ENCODE peak calls at places on chromosomes 3 and 15, in five cellular contexts. A, U, G, M and E are unnamed samples. For H3K36me3, the result is how much of the 10 kb centered on the place peaks cover.

GRCh38 chr15:71152542-71152941 is 37.3 kb downstream of the THSD4 start:
- DNase-seq in A (no peak), U (no peak), G (peak), M (no peak), E (no peak)

GRCh38 chr3:128497305-128498126 is 4.5 kb upstream of the GATA2 start:
- DNase-seq in A (peak), U (peak), G (peak), M (no peak), E (peak)

GRCh38 chr3:136209921-136210320 is 13.8 kb upstream of the MSL2 start:
- DNase-seq in A (no peak), U (no peak), G (no peak), M (no peak), E (no peak)

GRCh38 chr3:134378818-134379217 is 4.6 kb upstream of the AMOTL2 start:
- DNase-seq in A (peak), U (no peak), G (no peak), M (no peak), E (no peak)

GRCh38 chr3:152268501-152269422 is at the start of gene MBNL1:
- DNase-seq in A (peak), U (peak), G (peak), M (peak), E (peak)

GRCh38 chr15:92839696-92840095 is 60.4 kb upstream of the CHD2 start:
- DNase-seq in A (no peak), U (no peak), G (no peak), M (no peak), E (no peak)

GRCh38 chr3:11660242-11660641 is 16.5 kb upstream of the VGLL4 start:
- DNase-seq in A (no peak), U (no peak), G (no peak), M (no peak), E (peak)

GRCh38 chr3:168047190-168047795 is 48.4 kb downstream of the GOLIM4 start:
- DNase-seq in A (no peak), U (no peak), G (peak), M (no peak), E (no peak)

GRCh38 chr3:124599779-124600693 is 130.2 kb upstream of the UMPS start:
- DNase-seq in A (no peak), U (no peak), G (no peak), M (peak), E (no peak)

GRCh38 chr3:51963951-51964451 is 3.3 kb downstream of the PCBP4 start:
- DNase-seq in A (no peak), U (no peak), G (no peak), M (no peak), E (no peak)

GRCh38 chr3:131555456-131555855 is 52.7 kb upstream of the MRPL3 start:
- DNase-seq in A (no peak), U (no peak), G (no peak), M (no peak), E (no peak)

GRCh38 chr15:71708741-71709140 is 101.6 kb upstream of the NR2E3 start:
- DNase-seq in A (no peak), U (no peak), G (peak), M (no peak), E (peak)

GRCh38 chr15:80550219-80550909 is 144.7 kb upstream of the ABHD17C start:
- DNase-seq in A (no peak), U (no peak), G (peak), M (no peak), E (no peak)

GRCh38 chr15:43250785-43251184 is 15.9 kb downstream of the TGM5 start:
- DNase-seq in A (no peak), U (no peak), G (no peak), M (no peak), E (no peak)

GRCh38 chr3:49387721-49388120 is 24.1 kb downstream of the RHOA start:
- DNase-seq in A (no peak), U (no peak), G (no peak), M (no peak), E (no peak)

GRCh38 chr15:93231261-93231939 is 142.4 kb upstream of the RGMA start:
- DNase-seq in A (no peak), U (no peak), G (no peak), M (no peak), E (no peak)

GRCh38 chr3:53354945-53355498 is 7.7 kb upstream of the DCP1A start:
- DNase-seq in A (no peak), U (no peak), G (peak), M (no peak), E (no peak)

GRCh38 chr3:36932979-36933378 is 11.9 kb downstream of the TRANK1 start:
- DNase-seq in A (no peak), U (no peak), G (peak), M (no peak), E (no peak)

GRCh38 chr3:123258359-123258758 is 56.6 kb downstream of the SEC22A start:
- DNase-seq in A (no peak), U (no peak), G (no peak), M (no peak), E (no peak)

GRCh38 chr3:65039754-65040210 is 352.0 kb upstream of the ADAMTS9 start:
- DNase-seq in A (no peak), U (no peak), G (peak), M (no peak), E (no peak)

GRCh38 chr3:30535515-30535914 is 70.9 kb upstream of the TGFBR2 start:
- DNase-seq in A (no peak), U (no peak), G (no peak), M (no peak), E (no peak)

GRCh38 chr3:41265823-41266273 is 66.5 kb downstream of the CTNNB1 start:
- DNase-seq in A (no peak), U (no peak), G (peak), M (no peak), E (no peak)

GRCh38 chr3:184778426-184779332 is 33.3 kb upstream of the VPS8 start:
- DNase-seq in A (no peak), U (no peak), G (peak), M (no peak), E (no peak)

GRCh38 chr15:77033729-77034619 is 36.9 kb downstream of the TSPAN3 start:
- DNase-seq in A (peak), U (no peak), G (no peak), M (no peak), E (no peak)

GRCh38 chr3:142890592-142890991 is 1.7 kb upstream of the PCOLCE2 start:
- DNase-seq in A (no peak), U (no peak), G (no peak), M (no peak), E (no peak)

GRCh38 chr3:50126287-50127211 is 28.6 kb upstream of the SEMA3F start:
- DNase-seq in A (no peak), U (peak), G (peak), M (no peak), E (peak)

GRCh38 chr3:87509401-87509800 is 233.0 kb upstream of the POU1F1 start:
- DNase-seq in A (no peak), U (no peak), G (no peak), M (no peak), E (no peak)

GRCh38 chr15:25179673-25180511 is 225.1 kb downstream of the SNRPN start:
- DNase-seq in A (peak), U (peak), G (no peak), M (no peak), E (peak)

GRCh38 chr3:112132975-112133448 is at the start of gene GCSAM:
- DNase-seq in A (peak), U (peak), G (no peak), M (peak), E (peak)

GRCh38 chr15:50148362-50148963 is 29.4 kb upstream of the ATP8B4 start:
- DNase-seq in A (no peak), U (no peak), G (peak), M (no peak), E (no peak)

GRCh38 chr3:122941233-122942206 is 86.0 kb downstream of the SEMA5B start:
- DNase-seq in A (no peak), U (no peak), G (no peak), M (no peak), E (no peak)

GRCh38 chr3:157066335-157067071 is 93.4 kb downstream of the CCNL1 start:
- DNase-seq in A (peak), U (no peak), G (peak), M (no peak), E (no peak)

GRCh38 chr3:128749035-128749434 is 23.1 kb downstream of the RAB7A start:
- DNase-seq in A (no peak), U (no peak), G (no peak), M (no peak), E (no peak)

GRCh38 chr3:153257673-153258351 is 95.8 kb downstream of the RAP2B start:
- DNase-seq in A (no peak), U (no peak), G (no peak), M (no peak), E (no peak)

GRCh38 chr3:72591522-72592421 is 256.5 kb downstream of the SHQ1 start:
- DNase-seq in A (peak), U (peak), G (peak), M (no peak), E (peak)

GRCh38 chr3:151827816-151828215 is 13.9 kb downstream of the AADAC start:
- DNase-seq in A (no peak), U (no peak), G (no peak), M (no peak), E (no peak)

GRCh38 chr15:34055868-34056595 is 17.0 kb upstream of the AVEN start:
- DNase-seq in A (no peak), U (no peak), G (peak), M (no peak), E (no peak)

GRCh38 chr3:35777065-35777464 is 137.7 kb downstream of the ARPP21 start:
- DNase-seq in A (no peak), U (no peak), G (no peak), M (no peak), E (no peak)

GRCh38 chr3:45715945-45716344 is 26.7 kb downstream of the SACM1L start:
- DNase-seq in A (no peak), U (no peak), G (no peak), M (no peak), E (no peak)
- H3K36me3 ChIP-seq in A (under half), U (under half), G (under half), M (under half), E (under half)

GRCh38 chr3:101665851-101666250 is 11.1 kb downstream of the ZBTB11 start:
- DNase-seq in A (no peak), U (no peak), G (no peak), M (no peak), E (no peak)
- H3K36me3 ChIP-seq in A (under half), U (half or more), G (under half), M (under half), E (under half)

GRCh38 chr3:179606534-179607085 is 2.0 kb downstream of the NDUFB5 start:
- DNase-seq in A (no peak), U (no peak), G (no peak), M (no peak), E (no peak)
- H3K36me3 ChIP-seq in A (under half), U (under half), G (under half), M (under half), E (under half)

GRCh38 chr3:187852842-187853727 is 107.8 kb upstream of the BCL6 start:
- DNase-seq in A (no peak), U (no peak), G (no peak), M (no peak), E (no peak)

GRCh38 chr3:187849255-187849654 is 104.0 kb upstream of the BCL6 start:
- DNase-seq in A (no peak), U (no peak), G (no peak), M (no peak), E (no peak)

GRCh38 chr3:187845826-187846225 is 100.6 kb upstream of the BCL6 start:
- DNase-seq in A (no peak), U (no peak), G (no peak), M (no peak), E (no peak)

GRCh38 chr3:187848396-187848795 is 103.1 kb upstream of the BCL6 start:
- DNase-seq in A (no peak), U (no peak), G (no peak), M (no peak), E (no peak)

DNA sequence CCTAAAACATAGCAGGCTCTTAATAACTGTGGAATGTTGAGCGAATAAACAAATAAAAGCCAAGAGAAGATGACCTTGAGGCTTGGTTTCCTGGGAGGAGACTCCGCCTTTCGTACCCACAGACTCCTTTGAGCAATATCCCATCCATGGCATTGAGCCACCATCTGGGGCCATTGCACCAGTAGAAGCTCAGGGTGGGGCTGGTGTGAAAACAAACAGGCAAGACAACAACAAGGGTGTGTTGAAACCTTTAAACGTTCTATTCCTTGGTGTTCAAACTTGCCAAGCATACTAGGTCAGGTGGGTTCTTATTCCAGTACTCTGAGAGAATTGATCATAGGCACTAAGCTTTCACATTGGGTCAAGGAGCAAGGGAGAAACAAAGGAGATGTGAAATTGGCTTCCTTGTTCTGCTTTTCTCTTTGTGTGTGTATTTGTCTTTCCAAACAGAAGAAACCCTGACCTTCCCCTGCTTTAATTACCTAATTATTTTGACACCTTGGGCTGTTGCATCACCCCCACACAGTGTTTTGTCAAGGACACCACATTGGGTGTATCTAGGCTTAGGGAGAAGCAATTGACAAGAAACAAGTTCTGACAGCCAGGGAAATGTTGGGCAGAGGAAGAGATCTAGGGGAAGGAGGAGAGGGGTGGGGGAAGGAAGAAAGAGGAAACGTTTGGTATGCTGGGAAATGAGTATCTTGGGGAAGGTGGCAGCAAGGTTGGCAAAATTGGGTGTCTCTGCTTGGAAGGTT is 105.2 kb upstream of the BCL6 start:
- DNase-seq in A (no peak), U (no peak), G (no peak), M (peak), E (no peak)
- H3K36me3 ChIP-seq in A (under half), U (under half), G (under half), M (under half), E (under half)

GRCh38 chr3:39104961-39105686 is 2.3 kb downstream of the GORASP1 start:
- DNase-seq in A (no peak), U (no peak), G (no peak), M (no peak), E (no peak)

GRCh38 chr3:39103791-39104552 is 3.5 kb downstream of the GORASP1 start:
- DNase-seq in A (no peak), U (no peak), G (no peak), M (no peak), E (no peak)

GRCh38 chr3:39102504-39103323 is 4.7 kb downstream of the GORASP1 start:
- DNase-seq in A (no peak), U (no peak), G (no peak), M (no peak), E (no peak)

GRCh38 chr3:39101022-39101689 is 6.3 kb downstream of the GORASP1 start:
- DNase-seq in A (no peak), U (no peak), G (peak), M (no peak), E (peak)

GRCh38 chr3:39103324-39103693 is 4.1 kb downstream of the GORASP1 start:
- DNase-seq in A (no peak), U (no peak), G (no peak), M (peak), E (no peak)
- H3K36me3 ChIP-seq in A (under half), U (under half), G (under half), M (under half), E (under half)